ENCODE peak calls at places on chromosomes 12 and 14, in six cellular contexts. C is HFFc6; F is WTC11; V is stimulated activated CD4-positive, alpha-beta T cell treated with anti-CD3 and anti-CD28 coated beads, Interleukin-1b, Interleukin-23, amount 100 ng/mL, for 24 hours; W is cardiac muscle cell; X is Calu3. A is an unnamed sample.

GRCh38 chr14:102999227-102999895 is 58.0 kb downstream of the CDC42BPB start:
- DNase-seq in C (no peak), W (no peak), X (no peak), F (no peak), V (no peak), A (no peak)

GRCh38 chr12:110921262-110921661 is 883 bp upstream of the MYL2 start:
- DNase-seq in C (peak), F (no peak), V (no peak), W (no peak), X (no peak), A (peak)

GRCh38 chr12:131387281-131388163 is 323.4 kb upstream of the SFSWAP start:
- DNase-seq in X (no peak), W (no peak), C (no peak), F (no peak), V (no peak), A (no peak)

GRCh38 chr12:75130811-75131210 is 78.8 kb downstream of the KCNC2 start:
- DNase-seq in F (no peak), X (no peak), W (no peak), V (no peak), C (no peak), A (no peak)

GRCh38 chr12:115998119-115998633 is 279.3 kb downstream of the MED13L start:
- DNase-seq in C (peak), X (peak), F (peak), V (no peak), W (peak), A (peak)

GRCh38 chr12:40376533-40377267 is 151.9 kb downstream of the LRRK2 start:
- DNase-seq in V (no peak), C (no peak), X (no peak), F (no peak), W (no peak), A (no peak)

GRCh38 chr14:103508930-103509329 is 13.7 kb downstream of the CKB start:
- DNase-seq in X (no peak), W (no peak), V (no peak), C (no peak), F (no peak), A (no peak)

GRCh38 chr14:93008381-93008780 is 85.4 kb downstream of the CHGA start:
- DNase-seq in V (no peak), W (no peak), X (no peak), F (no peak), C (peak), A (peak)

GRCh38 chr12:111274820-111275219 is 94.1 kb downstream of the PHETA1 start:
- DNase-seq in V (no peak), F (no peak), W (no peak), X (no peak), C (no peak), A (peak)

A was measured in AG20443.